ENCODE peak calls at places on chromosome 22, in four cellular contexts. G is ovary, Q is GM23338, R is uterus. U is an unnamed sample.

GRCh38 chr22:27853404-27853803 is 51.8 kb upstream of the MN1 start:
- DNase-seq in G (no peak), Q (no peak), R (no peak), U (no peak)

GRCh38 chr22:43186272-43187170 is at the start of gene TTLL12:
- DNase-seq in G (peak), Q (peak), R (no peak), U (no peak)

GRCh38 chr22:39264344-39265116 is 19.7 kb upstream of the PDGFB start:
- DNase-seq in G (no peak), Q (no peak), R (no peak), U (no peak)

GRCh38 chr22:28977481-28977971 is 84.1 kb downstream of the C22orf31 start:
- DNase-seq in G (no peak), Q (no peak), R (no peak), U (no peak)

GRCh38 chr22:42683599-42684283 is 34.5 kb upstream of the CYB5R3 start:
- DNase-seq in G (peak), Q (no peak), R (peak), U (no peak)

GRCh38 chr22:27223317-27224177 is 566.2 kb downstream of the MIAT start:
- DNase-seq in G (no peak), Q (no peak), R (no peak), U (no peak)

GRCh38 chr22:26812731-26813130 is 155.3 kb downstream of the MIAT start:
- DNase-seq in G (no peak), Q (no peak), R (no peak), U (no peak)

GRCh38 chr22:40031766-40032470 is 37.2 kb downstream of the FAM83F start:
- DNase-seq in G (no peak), Q (no peak), R (no peak), U (no peak)

GRCh38 chr22:32539631-32540449 is 65.2 kb downstream of the FBXO7 start:
- DNase-seq in G (no peak), Q (no peak), R (peak), U (no peak)

GRCh38 chr22:29442976-29443375 is 4.6 kb downstream of the RFPL1 start:
- DNase-seq in G (no peak), Q (no peak), R (no peak), U (no peak)

GRCh38 chr22:43850529-43850928 is 11.8 kb downstream of the SULT4A1 start:
- DNase-seq in G (no peak), Q (no peak), R (no peak), U (no peak)

GRCh38 chr22:17884951-17885350 is 110.7 kb upstream of the BID start:
- DNase-seq in G (no peak), Q (no peak), R (no peak), U (no peak)

GRCh38 chr22:42805016-42805997 is 51.8 kb downstream of the ARFGAP3 start:
- DNase-seq in G (no peak), Q (peak), R (peak), U (no peak)

GRCh38 chr22:48535868-48536690 is 1291.6 kb downstream of the BRD1 start:
- DNase-seq in G (no peak), Q (no peak), R (no peak), U (no peak)

GRCh38 chr22:27930246-27931060 is 11.4 kb upstream of the PITPNB start:
- DNase-seq in G (no peak), Q (peak), R (no peak), U (peak)

GRCh38 chr22:33873186-33873585 is 47.1 kb downstream of the LARGE1 start:
- DNase-seq in G (peak), Q (no peak), R (peak), U (no peak)

GRCh38 chr22:26949193-26949592 is 291.8 kb downstream of the MIAT start:
- DNase-seq in G (peak), Q (peak), R (no peak), U (no peak)

GRCh38 chr22:39560127-39560526 is 10.4 kb upstream of the CACNA1I start:
- DNase-seq in G (no peak), Q (no peak), R (no peak), U (no peak)

GRCh38 chr22:43823353-43823908 is 11.3 kb upstream of the EFCAB6 start:
- DNase-seq in G (no peak), Q (peak), R (no peak), U (peak)

GRCh38 chr22:27634043-27634442 is 167.5 kb downstream of the MN1 start:
- DNase-seq in G (no peak), Q (no peak), R (no peak), U (no peak)

GRCh38 chr22:19536564-19536963 is 12.4 kb upstream of the CLDN5 start:
- DNase-seq in G (no peak), Q (no peak), R (no peak), U (no peak)

GRCh38 chr22:20783844-20784723 is 10.2 kb downstream of the SERPIND1 start:
- DNase-seq in G (no peak), Q (peak), R (peak), U (no peak)

GRCh38 chr22:20783300-20783673 is 9.4 kb downstream of the SERPIND1 start:
- DNase-seq in G (no peak), Q (no peak), R (no peak), U (no peak)

GRCh38 chr22:20782083-20782482 is 8.2 kb downstream of the SERPIND1 start:
- DNase-seq in G (no peak), Q (no peak), R (no peak), U (no peak)

GRCh38 chr22:20781272-20781990 is 7.5 kb downstream of the SERPIND1 start:
- DNase-seq in G (no peak), Q (no peak), R (no peak), U (peak)

DNA sequence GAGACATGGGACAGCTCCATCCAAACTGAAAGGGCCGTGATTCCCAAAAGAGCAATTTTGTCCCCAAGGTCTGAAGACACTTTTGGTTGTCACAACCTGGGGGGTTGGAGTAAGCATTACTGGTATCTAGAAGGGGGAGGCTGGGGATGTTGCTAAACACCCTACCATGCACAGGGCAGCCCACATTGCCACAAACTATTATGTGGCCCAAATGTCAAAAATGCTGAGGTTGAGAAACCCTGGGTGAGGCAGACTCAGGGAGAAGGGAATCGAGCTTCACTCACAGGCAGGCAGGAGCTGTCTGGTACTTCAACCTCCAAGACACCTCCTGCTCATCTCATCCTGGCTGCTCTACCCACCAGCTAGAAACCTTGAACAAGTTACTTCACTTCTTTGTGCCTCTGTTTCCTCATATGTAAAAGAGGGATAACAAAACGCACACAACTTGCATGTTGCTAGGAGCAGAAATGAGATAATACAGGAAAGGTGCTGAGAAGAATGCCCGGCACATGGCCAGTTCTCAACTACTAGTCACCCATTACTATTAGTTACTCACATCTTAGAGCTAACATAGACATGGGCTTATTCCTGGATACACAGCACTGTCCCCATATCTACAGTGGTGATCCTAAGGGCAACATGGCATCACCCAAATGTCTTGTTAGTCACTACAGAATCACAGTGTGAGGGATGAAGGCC is 8.8 kb downstream of the SERPIND1 start:
- DNase-seq in G (no peak), Q (no peak), R (no peak), U (no peak)
- H3K27ac ChIP-seq in G (no peak), Q (no peak), R (no peak), U (no peak)

GRCh38 chr22:46525681-46526483 is 11.5 kb downstream of the CELSR1 start:
- DNase-seq in G (no peak), Q (no peak), R (no peak), U (no peak)
- H3K27ac ChIP-seq in G (no peak), Q (no peak), R (no peak), U (peak)

GRCh38 chr22:23179381-23180294 is 671 bp upstream of the BCR start:
- DNase-seq in G (no peak), Q (peak), R (peak), U (no peak)
- H3K27ac ChIP-seq in G (peak), Q (no peak), R (peak), U (peak)

DNA sequence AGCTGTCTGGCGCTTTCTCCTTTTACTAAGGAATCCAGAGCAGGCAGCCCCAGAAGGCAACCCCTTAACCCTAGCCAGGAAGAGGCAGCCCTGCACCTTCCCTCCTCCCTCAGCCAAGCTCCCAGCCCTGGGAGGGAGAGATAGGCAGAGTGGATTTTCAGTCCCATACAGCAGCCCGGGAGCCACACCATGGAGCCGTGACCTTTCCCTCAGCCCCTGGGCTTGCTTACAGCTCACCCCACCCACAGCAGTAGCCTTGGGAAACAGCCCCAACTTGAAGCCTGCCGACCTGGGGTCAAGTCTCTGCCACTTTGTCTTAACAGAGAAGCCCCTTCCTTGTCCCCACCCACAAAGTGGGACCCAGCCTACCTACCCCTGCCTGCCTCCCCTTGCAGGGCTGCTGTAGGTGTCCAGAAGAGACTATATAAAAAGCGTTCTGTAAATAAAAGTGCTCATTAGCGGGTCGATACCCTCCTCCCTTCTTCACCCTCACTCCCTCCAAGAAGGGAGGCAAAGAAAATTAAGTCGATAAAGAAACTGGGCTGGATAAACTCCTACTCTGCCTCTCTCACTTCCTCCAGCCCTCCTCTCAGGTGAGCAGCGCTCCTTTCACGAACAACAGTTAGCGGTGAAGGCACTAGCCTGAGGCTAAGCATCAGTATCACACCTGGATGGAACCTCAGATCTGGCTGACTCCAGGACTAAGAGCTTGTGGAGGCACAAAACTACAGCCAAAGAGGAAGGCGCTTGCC is 4.2 kb downstream of the TST start:
- DNase-seq in G (no peak), Q (peak), R (no peak), U (no peak)
- H3K27ac ChIP-seq in G (peak), Q (no peak), R (no peak), U (no peak)

GRCh38 chr22:41567452-41567768 is 6.6 kb downstream of the CSDC2 start:
- DNase-seq in G (no peak), Q (no peak), R (no peak), U (no peak)
- H3K27ac ChIP-seq in G (peak), Q (no peak), R (peak), U (no peak)